ENCODE peak calls at places on chromosomes 1 and 21, in four cellular contexts. One of them, this sample, is unnamed. For H3K9me3, the result is how much of the 10 kb centered on the place peaks cover.

GRCh38 chr1:24936688-24937087 is 6.6 kb upstream of the RUNX3 start:
- DNase-seq in cardiac muscle cell: no peak
- DNase-seq in upper lobe of left lung: no peak
- DNase-seq in stomach: no peak
- DNase-seq in this sample: no peak

GRCh38 chr1:32810358-32810757 is 6.8 kb downstream of the YARS1 start:
- DNase-seq in stomach: no peak
- DNase-seq in upper lobe of left lung: no peak
- DNase-seq in cardiac muscle cell: no peak
- DNase-seq in this sample: no peak

GRCh38 chr1:212958175-212958574 is 7.8 kb downstream of the VASH2 start:
- DNase-seq in cardiac muscle cell: no peak
- DNase-seq in stomach: no peak
- DNase-seq in upper lobe of left lung: no peak
- DNase-seq in this sample: no peak

GRCh38 chr1:1020000-1020404 is at the start of gene AGRN:
- DNase-seq in upper lobe of left lung: peak
- DNase-seq in stomach: no peak
- DNase-seq in cardiac muscle cell: peak
- DNase-seq in this sample: no peak

GRCh38 chr1:2496746-2497145 is 20.7 kb downstream of the PLCH2 start:
- DNase-seq in upper lobe of left lung: no peak
- DNase-seq in stomach: no peak
- DNase-seq in cardiac muscle cell: no peak
- DNase-seq in this sample: no peak

GRCh38 chr1:239833709-239834108 is 258.0 kb upstream of the FMN2 start:
- DNase-seq in cardiac muscle cell: no peak
- DNase-seq in stomach: no peak
- DNase-seq in upper lobe of left lung: no peak
- DNase-seq in this sample: no peak

GRCh38 chr1:19121192-19121591 is 88.9 kb downstream of the UBR4 start:
- DNase-seq in stomach: peak
- DNase-seq in cardiac muscle cell: no peak
- DNase-seq in upper lobe of left lung: no peak
- DNase-seq in this sample: no peak

GRCh38 chr1:37166005-37166404 is 131.7 kb upstream of the GRIK3 start:
- DNase-seq in upper lobe of left lung: no peak
- DNase-seq in cardiac muscle cell: no peak
- DNase-seq in stomach: no peak
- DNase-seq in this sample: no peak

GRCh38 chr21:33852495-33852894 is 63.1 kb downstream of the ATP5PO start:
- DNase-seq in stomach: no peak
- DNase-seq in cardiac muscle cell: no peak
- DNase-seq in upper lobe of left lung: no peak
- DNase-seq in this sample: no peak

GRCh38 chr1:35470964-35471613 is 86.1 kb downstream of the KIAA0319L start:
- DNase-seq in cardiac muscle cell: no peak
- DNase-seq in stomach: no peak
- DNase-seq in upper lobe of left lung: no peak
- DNase-seq in this sample: no peak

GRCh38 chr1:236576004-236576403 is 28.3 kb downstream of the HEATR1 start:
- DNase-seq in stomach: no peak
- DNase-seq in cardiac muscle cell: no peak
- DNase-seq in upper lobe of left lung: no peak
- DNase-seq in this sample: no peak

GRCh38 chr1:150596095-150596892 is 16.9 kb upstream of the MCL1 start:
- DNase-seq in stomach: no peak
- DNase-seq in cardiac muscle cell: no peak
- DNase-seq in upper lobe of left lung: no peak
- DNase-seq in this sample: no peak

GRCh38 chr1:11862890-11863289 is 4.1 kb upstream of the NPPB start:
- DNase-seq in upper lobe of left lung: no peak
- DNase-seq in stomach: no peak
- DNase-seq in cardiac muscle cell: no peak
- DNase-seq in this sample: no peak

GRCh38 chr1:157596384-157596783 is 1.5 kb downstream of the FCRL4 start:
- DNase-seq in cardiac muscle cell: no peak
- DNase-seq in stomach: no peak
- DNase-seq in upper lobe of left lung: no peak
- DNase-seq in this sample: no peak

GRCh38 chr21:14070968-14071367 is 139.8 kb downstream of the LIPI start:
- DNase-seq in cardiac muscle cell: no peak
- DNase-seq in stomach: no peak
- DNase-seq in upper lobe of left lung: no peak
- DNase-seq in this sample: no peak

GRCh38 chr1:152912471-152912870 is 4.1 kb downstream of the IVL start:
- DNase-seq in stomach: no peak
- DNase-seq in upper lobe of left lung: no peak
- DNase-seq in cardiac muscle cell: no peak
- DNase-seq in this sample: no peak

GRCh38 chr1:118100686-118101300 is 84.2 kb downstream of the SPAG17 start:
- DNase-seq in upper lobe of left lung: no peak
- DNase-seq in stomach: peak
- DNase-seq in cardiac muscle cell: no peak
- DNase-seq in this sample: no peak

GRCh38 chr21:31198575-31198974 is 145.5 kb downstream of the TIAM1 start:
- DNase-seq in stomach: no peak
- DNase-seq in cardiac muscle cell: peak
- DNase-seq in upper lobe of left lung: no peak
- DNase-seq in this sample: no peak

GRCh38 chr1:45177452-45177851 is 29.0 kb downstream of the ZSWIM5 start:
- DNase-seq in cardiac muscle cell: no peak
- DNase-seq in upper lobe of left lung: no peak
- DNase-seq in stomach: no peak
- DNase-seq in this sample: no peak

GRCh38 chr1:28507247-28507645 is 1.4 kb downstream of the RCC1 start:
- DNase-seq in upper lobe of left lung: no peak
- DNase-seq in stomach: no peak
- DNase-seq in cardiac muscle cell: peak
- DNase-seq in this sample: no peak

GRCh38 chr1:28104866-28105467 is 16.6 kb upstream of the EYA3 start:
- DNase-seq in stomach: peak
- DNase-seq in cardiac muscle cell: peak
- DNase-seq in upper lobe of left lung: no peak
- DNase-seq in this sample: no peak

GRCh38 chr1:201268604-201269151 is 14.6 kb upstream of the PKP1 start:
- DNase-seq in upper lobe of left lung: no peak
- DNase-seq in cardiac muscle cell: peak
- DNase-seq in stomach: peak
- DNase-seq in this sample: no peak

GRCh38 chr1:61334718-61335589 is 252.6 kb downstream of the NFIA start:
- DNase-seq in cardiac muscle cell: peak
- DNase-seq in upper lobe of left lung: no peak
- DNase-seq in stomach: peak
- DNase-seq in this sample: no peak

GRCh38 chr1:48848035-48848434 is 71.3 kb upstream of the BEND5 start:
- DNase-seq in stomach: no peak
- DNase-seq in cardiac muscle cell: no peak
- DNase-seq in upper lobe of left lung: no peak
- DNase-seq in this sample: no peak

GRCh38 chr1:192979542-192979941 is 79.6 kb downstream of the UCHL5 start:
- DNase-seq in cardiac muscle cell: no peak
- DNase-seq in upper lobe of left lung: no peak
- DNase-seq in stomach: no peak
- DNase-seq in this sample: no peak

GRCh38 chr1:90122679-90123340 is 127.9 kb downstream of the ZNF326 start:
- DNase-seq in cardiac muscle cell: no peak
- DNase-seq in upper lobe of left lung: no peak
- DNase-seq in stomach: no peak
- DNase-seq in this sample: no peak

GRCh38 chr1:204915856-204916485 is 45.3 kb downstream of the NFASC start:
- DNase-seq in upper lobe of left lung: no peak
- DNase-seq in cardiac muscle cell: no peak
- DNase-seq in stomach: no peak
- DNase-seq in this sample: no peak

GRCh38 chr1:67314696-67315095 is 7.0 kb downstream of the IL12RB2 start:
- DNase-seq in cardiac muscle cell: no peak
- DNase-seq in stomach: no peak
- DNase-seq in upper lobe of left lung: no peak
- DNase-seq in this sample: no peak

DNA sequence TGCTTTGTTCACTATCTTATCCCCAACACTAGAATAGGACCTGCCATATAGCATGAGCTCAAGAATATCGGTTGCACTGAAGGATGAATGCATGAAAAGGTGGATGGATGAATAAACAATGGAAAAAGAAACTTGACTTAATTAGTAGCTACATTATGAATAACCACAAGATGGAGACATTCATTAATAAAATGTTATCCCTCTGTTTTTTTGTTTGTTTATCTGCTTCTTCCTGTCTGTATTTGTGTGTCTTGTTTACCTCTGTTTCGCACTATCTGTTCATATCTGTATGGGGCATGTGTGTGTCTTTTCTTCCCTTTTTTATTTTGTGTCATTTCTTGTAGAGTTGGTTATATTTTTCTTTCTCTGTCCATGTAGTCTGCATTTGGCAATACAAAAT is 1.1 kb upstream of the OR14I1 start:
- DNase-seq in upper lobe of left lung: no peak
- DNase-seq in stomach: no peak
- DNase-seq in cardiac muscle cell: no peak
- DNase-seq in this sample: no peak
- H3K9me3 ChIP-seq in upper lobe of left lung: under half
- H3K9me3 ChIP-seq in stomach: under half
- H3K9me3 ChIP-seq in cardiac muscle cell: under half
- H3K9me3 ChIP-seq in this sample: under half

DNA sequence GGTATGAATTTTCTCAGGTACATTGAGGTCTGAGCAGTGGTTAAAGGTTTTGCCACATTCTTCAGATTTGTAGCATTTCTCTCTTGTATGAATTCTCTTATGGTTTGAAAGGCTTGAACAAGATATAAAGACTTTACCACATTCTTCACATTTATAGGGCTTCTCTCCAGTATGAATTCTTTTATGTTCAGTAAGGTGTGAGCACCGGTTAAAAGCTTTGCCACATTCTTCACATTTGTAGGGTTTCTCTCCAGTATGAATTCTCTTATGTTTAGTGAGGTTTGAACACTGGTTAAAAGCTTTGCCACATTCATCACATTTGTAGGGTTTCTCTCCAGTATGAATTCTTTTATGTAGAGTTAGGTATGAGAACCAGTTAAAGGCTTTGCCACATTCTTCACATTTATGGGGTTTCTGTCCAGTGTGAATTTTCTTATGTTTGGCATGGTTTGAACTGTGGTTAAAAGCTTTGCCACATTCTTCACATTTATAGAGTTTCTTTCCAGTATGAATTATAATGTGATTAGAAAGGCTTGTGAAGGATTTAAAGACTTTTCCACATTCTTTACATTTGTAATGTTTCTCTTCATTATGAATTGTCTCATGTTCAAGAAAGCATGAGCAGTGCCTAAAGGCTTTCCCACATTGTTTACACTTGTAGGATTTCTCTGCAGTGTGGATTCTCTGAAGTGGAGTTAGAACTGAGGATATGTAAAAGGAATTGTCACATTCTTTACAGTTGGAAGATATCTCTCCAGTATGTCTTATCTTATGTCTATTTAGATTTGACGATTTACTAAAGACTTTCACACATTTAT is 18.4 kb upstream of the ZNF124 start:
- DNase-seq in upper lobe of left lung: no peak
- DNase-seq in stomach: no peak
- DNase-seq in cardiac muscle cell: no peak
- DNase-seq in this sample: no peak
- H3K9me3 ChIP-seq in upper lobe of left lung: half or more
- H3K9me3 ChIP-seq in stomach: half or more
- H3K9me3 ChIP-seq in cardiac muscle cell: under half
- H3K9me3 ChIP-seq in this sample: under half

GRCh38 chr1:78758493-78758892 is 108.9 kb downstream of the IFI44 start:
- DNase-seq in stomach: no peak
- DNase-seq in upper lobe of left lung: no peak
- DNase-seq in cardiac muscle cell: no peak
- DNase-seq in this sample: no peak
- H3K9me3 ChIP-seq in stomach: under half
- H3K9me3 ChIP-seq in upper lobe of left lung: under half
- H3K9me3 ChIP-seq in cardiac muscle cell: under half
- H3K9me3 ChIP-seq in this sample: under half

DNA sequence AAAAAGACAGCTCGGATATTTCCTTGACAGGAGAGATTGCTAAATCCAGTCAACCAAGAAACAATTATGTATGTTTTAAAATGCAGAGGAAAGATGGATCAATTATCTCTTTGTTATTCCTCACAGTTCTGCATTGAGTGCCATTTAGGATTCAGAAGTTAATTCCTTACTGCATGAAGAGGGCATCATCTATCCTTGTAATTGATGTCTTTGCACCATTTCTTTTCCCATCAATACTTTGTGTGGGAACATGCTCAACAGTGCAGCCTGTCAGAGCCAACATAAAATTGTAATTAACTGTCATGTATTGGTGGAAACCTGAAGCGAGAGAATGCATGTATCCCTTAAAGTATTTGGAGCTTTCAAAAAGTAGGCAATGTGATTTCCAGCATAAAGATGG is 222.5 kb upstream of the ZP4 start:
- DNase-seq in cardiac muscle cell: no peak
- DNase-seq in upper lobe of left lung: no peak
- DNase-seq in stomach: no peak
- DNase-seq in this sample: no peak
- H3K9me3 ChIP-seq in cardiac muscle cell: under half
- H3K9me3 ChIP-seq in upper lobe of left lung: under half
- H3K9me3 ChIP-seq in stomach: under half
- H3K9me3 ChIP-seq in this sample: under half

This sample was measured in T-helper 17 cell.